ENCODE peak calls at places on chromosomes 7 and 10, in seven cellular contexts. Z is upper lobe of right lung, P is spleen, F is fibroblast of lung, C is brain microvascular endothelial cell, R is gastrocnemius medialis, V is NB4. X is an unnamed sample.
A peak's percentile ranks its signal among the peaks of the same experiment; 100 is the strongest.

GRCh38 chr7:157670490-157671357 is 333.9 kb downstream of the DNAJB6 start:
- DNase-seq in V (peak; percentile 80), R (no peak), C (no peak), Z (no peak), F (peak; percentile 69), P (no peak), X (no peak)

GRCh38 chr7:155871211-155871610 is 58.9 kb upstream of the SHH start:
- DNase-seq in C (no peak), R (no peak), P (peak; percentile 22), V (no peak), Z (no peak), F (no peak), X (peak; percentile 73)

GRCh38 chr7:107660381-107661080 is at the start of gene SLC26A4:
- DNase-seq in V (peak; percentile 25), P (peak; percentile 78), Z (no peak), F (no peak), R (no peak), C (no peak), X (no peak)

GRCh38 chr10:76285012-76285411 is 853.6 kb downstream of the LRMDA start:
- DNase-seq in P (no peak), V (no peak), C (peak; percentile 66), Z (no peak), R (no peak), F (peak; percentile 93), X (no peak)

GRCh38 chr7:67493386-67493785 is 496.8 kb downstream of the TYW1 start:
- DNase-seq in V (no peak), P (no peak), Z (no peak), F (no peak), C (no peak), R (no peak), X (no peak)

GRCh38 chr10:34908472-34908871 is 93.4 kb upstream of the PARD3 start:
- DNase-seq in V (no peak), P (no peak), F (peak; percentile 76), Z (no peak), C (peak; percentile 38), R (no peak), X (no peak)

GRCh38 chr7:14937580-14937979 is 35.0 kb upstream of the DGKB start:
- DNase-seq in R (no peak), C (no peak), Z (no peak), F (no peak), V (peak; percentile 2), P (no peak), X (no peak)

GRCh38 chr7:64625114-64626082 is 40.5 kb upstream of the ZNF107 start:
- DNase-seq in P (no peak), R (no peak), Z (no peak), F (no peak), V (peak; percentile 68), C (no peak), X (no peak)

GRCh38 chr10:126997801-126998590 is 92.8 kb downstream of the DOCK1 start:
- DNase-seq in C (no peak), R (no peak), V (no peak), P (no peak), Z (no peak), F (no peak), X (no peak)

GRCh38 chr7:116560021-116560970 is 35.5 kb downstream of the CAV1 start:
- DNase-seq in V (no peak), R (no peak), P (no peak), F (peak; percentile 18), C (no peak), Z (no peak), X (no peak)

GRCh38 chr7:1533569-1534329 is 3.2 kb downstream of the MAFK start:
- DNase-seq in P (peak; percentile 84), C (peak; percentile 92), Z (no peak), R (peak; percentile 82), V (no peak), F (peak; percentile 92), X (no peak)

GRCh38 chr7:158976849-158977593 is 120.7 kb downstream of the DYNC2I1 start:
- DNase-seq in C (peak; percentile 72), R (peak; percentile 34), Z (peak; percentile 90), P (peak; percentile 92), F (peak; percentile 43), V (peak; percentile 91), X (no peak)

GRCh38 chr10:60663850-60664249 is 114.4 kb upstream of the CDK1 start:
- DNase-seq in P (no peak), R (no peak), F (no peak), Z (no peak), V (no peak), C (peak; percentile 77), X (no peak)

GRCh38 chr10:101222683-101223273 is 6.5 kb downstream of the LBX1 start:
- DNase-seq in F (no peak), R (no peak), C (no peak), P (no peak), Z (no peak), V (no peak), X (no peak)

GRCh38 chr10:129704225-129704624 is 237.2 kb downstream of the MGMT start:
- DNase-seq in C (no peak), R (no peak), Z (no peak), F (no peak), V (peak; percentile 26), P (no peak), X (peak; percentile 70)

GRCh38 chr7:93883917-93884345 is 6.6 kb downstream of the TFPI2 start:
- DNase-seq in R (no peak), F (no peak), Z (no peak), V (no peak), C (peak; percentile 21), P (no peak), X (no peak)

GRCh38 chr10:293636-294035 is 158.4 kb downstream of the ZMYND11 start:
- DNase-seq in R (no peak), C (no peak), V (no peak), F (no peak), P (no peak), Z (no peak), X (no peak)

GRCh38 chr7:30308392-30308791 is 24.0 kb downstream of the ZNRF2 start:
- DNase-seq in Z (no peak), P (no peak), V (peak; percentile 43), C (no peak), R (no peak), F (no peak), X (no peak)

GRCh38 chr7:122883049-122883670 is 3.1 kb downstream of the CADPS2 start:
- DNase-seq in C (no peak), Z (no peak), R (no peak), F (no peak), V (no peak), P (no peak), X (no peak)

GRCh38 chr10:73898730-73899400 is 12.1 kb upstream of the PLAU start:
- DNase-seq in V (no peak), R (no peak), P (no peak), F (peak; percentile 60), Z (no peak), C (no peak), X (no peak)

GRCh38 chr10:114603943-114604342 is 54.1 kb downstream of the ABLIM1 start:
- DNase-seq in R (no peak), C (no peak), Z (no peak), F (peak; percentile 67), V (peak; percentile 16), P (no peak), X (no peak)

GRCh38 chr7:14892961-14893360 is 9.6 kb downstream of the DGKB start:
- DNase-seq in C (no peak), V (no peak), Z (no peak), P (no peak), R (no peak), F (peak; percentile 29), X (no peak)

GRCh38 chr10:60917331-60918280 is 26.4 kb downstream of the RHOBTB1 start:
- DNase-seq in F (peak; percentile 70), R (no peak), P (no peak), C (no peak), V (no peak), Z (no peak), X (no peak)

GRCh38 chr7:55366461-55367138 is 1.5 kb downstream of the LANCL2 start:
- DNase-seq in R (no peak), P (no peak), Z (no peak), V (peak; percentile 56), F (no peak), C (no peak), X (no peak)

GRCh38 chr10:126090911-126091728 is 194.8 kb downstream of the FANK1 start:
- DNase-seq in Z (no peak), F (peak; percentile 98), P (no peak), V (no peak), R (no peak), C (peak; percentile 92), X (no peak)

GRCh38 chr10:35492387-35493195 is 112.5 kb upstream of the GJD4 start:
- DNase-seq in P (no peak), V (no peak), C (no peak), R (no peak), F (no peak), Z (no peak), X (no peak)

DNA sequence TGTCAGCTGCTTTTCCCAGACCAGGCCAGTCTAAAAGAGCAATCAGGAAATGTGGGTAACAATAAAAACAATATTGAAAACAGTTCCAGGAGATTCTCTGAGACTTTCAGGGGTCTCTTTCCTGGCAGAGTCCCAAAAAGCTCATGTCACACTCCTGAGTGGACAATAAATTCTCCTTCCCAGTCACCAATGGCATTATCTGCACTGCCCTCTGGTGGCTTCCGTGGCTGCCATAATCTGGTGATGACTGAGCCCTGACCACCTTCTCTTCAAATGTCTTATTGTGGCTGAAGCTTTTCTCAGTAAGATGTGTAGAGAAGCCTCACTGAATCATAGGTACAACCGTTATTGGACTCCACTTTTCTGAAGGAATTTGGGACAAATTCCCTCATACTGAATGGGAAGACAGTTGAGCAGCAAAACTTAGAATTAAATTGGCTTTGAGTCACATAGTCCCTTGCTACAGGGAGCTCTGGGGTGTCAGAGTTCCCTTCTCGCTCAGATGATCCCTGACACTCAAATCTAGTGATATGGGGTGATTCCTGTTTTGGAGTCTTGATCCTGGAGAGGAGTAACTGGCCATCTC is 24.4 kb upstream of the ASAH2 start:
- DNase-seq in P (peak; percentile 74), R (peak; percentile 10), V (peak; percentile 51), C (peak; percentile 37), F (no peak), Z (no peak), X (no peak)
- TF ChIP-seq CTCF in P (peak; percentile 61), R (peak; percentile 23), V (peak; percentile 87), C (peak; percentile 80), F (peak; percentile 38), Z (peak; percentile 60), X (peak; percentile 52)

GRCh38 chr7:127066974-127067373 is 185.8 kb downstream of the GRM8 start:
- DNase-seq in V (peak; percentile 46), C (no peak), R (no peak), P (no peak), Z (no peak), F (no peak), X (no peak)
- TF ChIP-seq CTCF in V (peak; percentile 29), C (no peak), R (no peak), P (no peak), Z (no peak), F (no peak), X (no peak)

GRCh38 chr7:25851332-25852248 is 300.4 kb upstream of the NFE2L3 start:
- DNase-seq in Z (peak; percentile 86), V (peak; percentile 92), R (peak; percentile 81), F (peak; percentile 45), C (peak; percentile 75), P (peak; percentile 87), X (peak; percentile 93)
- TF ChIP-seq CTCF in Z (peak; percentile 83), V (peak; percentile 96), R (peak; percentile 91), F (peak; percentile 91), C (peak; percentile 93), P (peak; percentile 83), X (peak; percentile 96)

DNA sequence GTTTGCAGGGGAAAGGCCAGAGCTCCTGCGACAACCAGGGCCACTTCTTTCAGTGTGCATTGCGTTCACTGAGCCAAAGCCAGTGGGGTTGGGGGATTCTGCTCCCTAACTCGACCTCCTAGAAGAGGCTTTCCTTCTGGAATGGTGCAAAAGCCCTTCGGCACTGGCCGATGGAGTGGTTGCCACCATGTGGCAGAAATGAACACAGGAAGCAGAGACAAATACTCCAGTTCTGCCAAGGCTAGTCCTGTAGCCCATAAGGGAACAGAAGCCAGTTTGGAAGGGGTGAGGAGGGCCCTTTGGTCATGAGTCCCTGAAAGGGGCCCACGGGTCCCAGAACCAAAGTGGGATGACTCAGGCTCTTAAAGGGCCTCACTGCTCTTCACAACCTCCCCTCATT is 29.7 kb upstream of the ACSL5 start:
- DNase-seq in Z (no peak), R (no peak), C (no peak), F (no peak), P (no peak), V (no peak), X (no peak)
- TF ChIP-seq CTCF in Z (no peak), R (no peak), C (peak; percentile 4), F (no peak), P (no peak), V (no peak), X (no peak)

X was measured in osteocyte.